ENCODE peak calls at places on chromosome X, in five cellular contexts. T is iPS DF 6.9, I is left cardiac atrium, P is Peyer's patch, D is NCI-H187 treated with DMSO at 0.1 percent for 48 hours. N is an unnamed sample.

GRCh38 chrX:132489256-132490085 is 633 bp upstream of the MBNL3 start:
- DNase-seq in T (no peak), I (peak), P (peak), D (no peak), N (no peak)

GRCh38 chrX:40415675-40416074 is 165.1 kb upstream of the ATP6AP2 start:
- DNase-seq in T (no peak), I (no peak), P (no peak), D (no peak), N (no peak)

GRCh38 chrX:85922821-85923220 is 124.5 kb downstream of the CHM start:
- DNase-seq in T (no peak), I (no peak), P (no peak), D (no peak), N (no peak)

GRCh38 chrX:19753368-19753767 is 134.0 kb downstream of the SH3KBP1 start:
- DNase-seq in T (no peak), I (no peak), P (no peak), D (no peak), N (no peak)

GRCh38 chrX:24242649-24243556 is 71.0 kb downstream of the SUPT20HL2 start:
- DNase-seq in T (no peak), I (peak), P (peak), D (no peak), N (peak)

GRCh38 chrX:150635952-150636351 is 57.2 kb upstream of the MTMR1 start:
- DNase-seq in T (no peak), I (no peak), P (no peak), D (no peak), N (no peak)

GRCh38 chrX:85505801-85506200 is 126.3 kb upstream of the POF1B start:
- DNase-seq in T (no peak), I (no peak), P (no peak), D (no peak), N (no peak)

GRCh38 chrX:130083107-130083490 is 27.2 kb downstream of the ELF4 start:
- DNase-seq in T (no peak), I (no peak), P (no peak), D (no peak), N (no peak)

GRCh38 chrX:118627084-118627758 is 100.2 kb upstream of the IL13RA1 start:
- DNase-seq in T (no peak), I (no peak), P (no peak), D (no peak), N (no peak)

GRCh38 chrX:66602381-66602938 is 36.4 kb downstream of the EDA2R start:
- DNase-seq in T (no peak), I (no peak), P (no peak), D (no peak), N (peak)

GRCh38 chrX:15680401-15680800 is 15.8 kb upstream of the CLTRN start:
- DNase-seq in T (no peak), I (no peak), P (no peak), D (no peak), N (no peak)

GRCh38 chrX:132090370-132091152 is 37.3 kb downstream of the FRMD7 start:
- DNase-seq in T (no peak), I (no peak), P (no peak), D (no peak), N (no peak)

GRCh38 chrX:24282381-24283121 is 31.3 kb downstream of the SUPT20HL2 start:
- DNase-seq in T (no peak), I (no peak), P (no peak), D (no peak), N (no peak)

GRCh38 chrX:13868481-13869040 is 51.7 kb upstream of the GPM6B start:
- DNase-seq in T (no peak), I (no peak), P (no peak), D (no peak), N (no peak)

GRCh38 chrX:11557120-11557519 is 108.6 kb downstream of the ARHGAP6 start:
- DNase-seq in T (no peak), I (no peak), P (no peak), D (no peak), N (no peak)

GRCh38 chrX:107710617-107711391 is 64.8 kb downstream of the TSC22D3 start:
- DNase-seq in T (no peak), I (no peak), P (peak), D (no peak), N (no peak)